ENCODE peak calls at places on chromosomes 7 and 10, in ten cellular contexts. One of them, this sample, is unnamed. For H3K36me3, the result is how much of the 10 kb centered on the place peaks cover.

GRCh38 chr7:17696422-17696821 is 243.9 kb downstream of the SNX13 start:
- DNase-seq in ovary: no peak
- DNase-seq in breast epithelium: peak
- DNase-seq in HCT116: no peak
- DNase-seq in suprapubic skin: peak
- DNase-seq in IMR-90: peak
- DNase-seq in brain microvascular endothelial cell: peak
- DNase-seq in BE2C: peak
- DNase-seq in spleen: no peak
- DNase-seq in cardiac muscle cell: peak
- DNase-seq in this sample: peak

GRCh38 chr10:50419091-50419490 is 167.8 kb upstream of the ASAH2 start:
- DNase-seq in breast epithelium: no peak
- DNase-seq in brain microvascular endothelial cell: no peak
- DNase-seq in cardiac muscle cell: no peak
- DNase-seq in spleen: no peak
- DNase-seq in ovary: no peak
- DNase-seq in BE2C: no peak
- DNase-seq in HCT116: no peak
- DNase-seq in suprapubic skin: no peak
- DNase-seq in IMR-90: no peak
- DNase-seq in this sample: no peak

GRCh38 chr7:81232084-81232799 is 313.4 kb upstream of the SEMA3C start:
- DNase-seq in cardiac muscle cell: no peak
- DNase-seq in IMR-90: no peak
- DNase-seq in ovary: no peak
- DNase-seq in HCT116: no peak
- DNase-seq in brain microvascular endothelial cell: no peak
- DNase-seq in BE2C: peak
- DNase-seq in spleen: peak
- DNase-seq in breast epithelium: no peak
- DNase-seq in suprapubic skin: no peak
- DNase-seq in this sample: peak

GRCh38 chr7:99218406-99219184 is 10.7 kb upstream of the KPNA7 start:
- DNase-seq in IMR-90: no peak
- DNase-seq in HCT116: no peak
- DNase-seq in brain microvascular endothelial cell: no peak
- DNase-seq in breast epithelium: peak
- DNase-seq in spleen: peak
- DNase-seq in suprapubic skin: no peak
- DNase-seq in cardiac muscle cell: no peak
- DNase-seq in BE2C: no peak
- DNase-seq in ovary: no peak
- DNase-seq in this sample: no peak

GRCh38 chr10:18557960-18558359 is 93.4 kb downstream of the NSUN6 start:
- DNase-seq in IMR-90: no peak
- DNase-seq in cardiac muscle cell: no peak
- DNase-seq in spleen: no peak
- DNase-seq in BE2C: no peak
- DNase-seq in brain microvascular endothelial cell: no peak
- DNase-seq in suprapubic skin: no peak
- DNase-seq in ovary: no peak
- DNase-seq in HCT116: no peak
- DNase-seq in breast epithelium: no peak
- DNase-seq in this sample: no peak

GRCh38 chr10:91493313-91493712 is 83.2 kb downstream of the HECTD2 start:
- DNase-seq in BE2C: no peak
- DNase-seq in IMR-90: peak
- DNase-seq in spleen: no peak
- DNase-seq in breast epithelium: no peak
- DNase-seq in brain microvascular endothelial cell: no peak
- DNase-seq in suprapubic skin: no peak
- DNase-seq in ovary: no peak
- DNase-seq in cardiac muscle cell: peak
- DNase-seq in HCT116: peak
- DNase-seq in this sample: no peak

GRCh38 chr10:32239770-32240169 is 107.2 kb downstream of the EPC1 start:
- DNase-seq in ovary: no peak
- DNase-seq in suprapubic skin: no peak
- DNase-seq in breast epithelium: no peak
- DNase-seq in IMR-90: peak
- DNase-seq in brain microvascular endothelial cell: peak
- DNase-seq in cardiac muscle cell: peak
- DNase-seq in BE2C: no peak
- DNase-seq in HCT116: no peak
- DNase-seq in spleen: no peak
- DNase-seq in this sample: no peak

GRCh38 chr7:66145404-66145843 is 30.8 kb downstream of the CRCP start:
- DNase-seq in ovary: peak
- DNase-seq in HCT116: no peak
- DNase-seq in breast epithelium: no peak
- DNase-seq in BE2C: peak
- DNase-seq in suprapubic skin: peak
- DNase-seq in brain microvascular endothelial cell: no peak
- DNase-seq in spleen: no peak
- DNase-seq in IMR-90: peak
- DNase-seq in cardiac muscle cell: peak
- DNase-seq in this sample: peak

GRCh38 chr10:2201534-2202104 is 464.3 kb upstream of the ADARB2 start:
- DNase-seq in suprapubic skin: no peak
- DNase-seq in IMR-90: no peak
- DNase-seq in spleen: no peak
- DNase-seq in HCT116: no peak
- DNase-seq in ovary: no peak
- DNase-seq in brain microvascular endothelial cell: no peak
- DNase-seq in breast epithelium: no peak
- DNase-seq in BE2C: no peak
- DNase-seq in cardiac muscle cell: no peak
- DNase-seq in this sample: no peak

GRCh38 chr10:125396651-125397050 is 236.3 kb upstream of the CTBP2 start:
- DNase-seq in breast epithelium: no peak
- DNase-seq in brain microvascular endothelial cell: no peak
- DNase-seq in BE2C: no peak
- DNase-seq in IMR-90: peak
- DNase-seq in cardiac muscle cell: no peak
- DNase-seq in ovary: no peak
- DNase-seq in spleen: no peak
- DNase-seq in suprapubic skin: no peak
- DNase-seq in HCT116: no peak
- DNase-seq in this sample: no peak

GRCh38 chr10:19819419-19820033 is 3.3 kb downstream of the PLXDC2 start:
- DNase-seq in BE2C: peak
- DNase-seq in suprapubic skin: no peak
- DNase-seq in spleen: no peak
- DNase-seq in HCT116: no peak
- DNase-seq in brain microvascular endothelial cell: peak
- DNase-seq in cardiac muscle cell: peak
- DNase-seq in breast epithelium: no peak
- DNase-seq in IMR-90: peak
- DNase-seq in ovary: no peak
- DNase-seq in this sample: no peak

GRCh38 chr7:55397617-55398016 is 32.5 kb downstream of the LANCL2 start:
- DNase-seq in IMR-90: no peak
- DNase-seq in BE2C: no peak
- DNase-seq in brain microvascular endothelial cell: no peak
- DNase-seq in cardiac muscle cell: no peak
- DNase-seq in breast epithelium: no peak
- DNase-seq in suprapubic skin: no peak
- DNase-seq in spleen: no peak
- DNase-seq in ovary: no peak
- DNase-seq in HCT116: no peak
- DNase-seq in this sample: no peak

GRCh38 chr7:2734761-2735571 is 47.0 kb downstream of the AMZ1 start:
- DNase-seq in spleen: peak
- DNase-seq in suprapubic skin: peak
- DNase-seq in ovary: peak
- DNase-seq in brain microvascular endothelial cell: no peak
- DNase-seq in BE2C: no peak
- DNase-seq in cardiac muscle cell: no peak
- DNase-seq in breast epithelium: no peak
- DNase-seq in HCT116: no peak
- DNase-seq in IMR-90: no peak
- DNase-seq in this sample: no peak

GRCh38 chr10:17076626-17077025 is 53.0 kb downstream of the CUBN start:
- DNase-seq in ovary: no peak
- DNase-seq in IMR-90: no peak
- DNase-seq in BE2C: no peak
- DNase-seq in HCT116: no peak
- DNase-seq in suprapubic skin: no peak
- DNase-seq in cardiac muscle cell: no peak
- DNase-seq in spleen: no peak
- DNase-seq in brain microvascular endothelial cell: no peak
- DNase-seq in breast epithelium: no peak
- DNase-seq in this sample: no peak

DNA sequence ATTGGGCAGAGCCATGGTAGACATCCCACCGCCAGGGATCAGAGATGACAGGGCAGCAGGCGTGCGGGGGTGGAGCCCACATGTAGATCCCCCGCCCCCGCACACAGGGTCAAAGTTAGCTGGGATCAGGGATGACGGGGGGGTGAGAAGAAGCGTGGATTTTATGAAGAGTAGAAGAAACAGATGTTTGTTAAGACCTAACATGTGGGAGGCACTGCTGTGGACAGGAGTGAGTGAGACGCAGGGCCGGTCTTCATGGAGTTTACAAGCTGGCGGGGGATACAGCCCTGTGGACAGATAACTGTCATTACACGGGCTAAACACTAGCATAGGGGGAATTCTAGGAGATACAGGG is 154.0 kb upstream of the KLF14 start:
- DNase-seq in breast epithelium: no peak
- DNase-seq in spleen: no peak
- DNase-seq in cardiac muscle cell: peak
- DNase-seq in IMR-90: no peak
- DNase-seq in ovary: no peak
- DNase-seq in suprapubic skin: no peak
- DNase-seq in HCT116: no peak
- DNase-seq in brain microvascular endothelial cell: no peak
- DNase-seq in BE2C: no peak
- DNase-seq in this sample: no peak
- H3K36me3 ChIP-seq in breast epithelium: under half
- H3K36me3 ChIP-seq in spleen: under half
- H3K36me3 ChIP-seq in cardiac muscle cell: under half
- H3K36me3 ChIP-seq in IMR-90: half or more
- H3K36me3 ChIP-seq in ovary: under half
- H3K36me3 ChIP-seq in suprapubic skin: under half
- H3K36me3 ChIP-seq in HCT116: half or more
- H3K36me3 ChIP-seq in brain microvascular endothelial cell: half or more
- H3K36me3 ChIP-seq in BE2C: under half
- H3K36me3 ChIP-seq in this sample: under half

GRCh38 chr7:47949703-47950102 is 1.4 kb upstream of the PKD1L1 start:
- DNase-seq in suprapubic skin: no peak
- DNase-seq in spleen: no peak
- DNase-seq in ovary: no peak
- DNase-seq in brain microvascular endothelial cell: no peak
- DNase-seq in HCT116: no peak
- DNase-seq in IMR-90: no peak
- DNase-seq in BE2C: no peak
- DNase-seq in breast epithelium: no peak
- DNase-seq in cardiac muscle cell: no peak
- DNase-seq in this sample: no peak
- TF ChIP-seq CTCF in suprapubic skin: no peak
- TF ChIP-seq CTCF in spleen: no peak
- TF ChIP-seq CTCF in ovary: no peak
- TF ChIP-seq CTCF in brain microvascular endothelial cell: no peak
- TF ChIP-seq CTCF in HCT116: no peak
- TF ChIP-seq CTCF in IMR-90: no peak
- TF ChIP-seq CTCF in BE2C: no peak
- TF ChIP-seq CTCF in breast epithelium: no peak
- TF ChIP-seq CTCF in cardiac muscle cell: no peak
- TF ChIP-seq CTCF in this sample: no peak

DNA sequence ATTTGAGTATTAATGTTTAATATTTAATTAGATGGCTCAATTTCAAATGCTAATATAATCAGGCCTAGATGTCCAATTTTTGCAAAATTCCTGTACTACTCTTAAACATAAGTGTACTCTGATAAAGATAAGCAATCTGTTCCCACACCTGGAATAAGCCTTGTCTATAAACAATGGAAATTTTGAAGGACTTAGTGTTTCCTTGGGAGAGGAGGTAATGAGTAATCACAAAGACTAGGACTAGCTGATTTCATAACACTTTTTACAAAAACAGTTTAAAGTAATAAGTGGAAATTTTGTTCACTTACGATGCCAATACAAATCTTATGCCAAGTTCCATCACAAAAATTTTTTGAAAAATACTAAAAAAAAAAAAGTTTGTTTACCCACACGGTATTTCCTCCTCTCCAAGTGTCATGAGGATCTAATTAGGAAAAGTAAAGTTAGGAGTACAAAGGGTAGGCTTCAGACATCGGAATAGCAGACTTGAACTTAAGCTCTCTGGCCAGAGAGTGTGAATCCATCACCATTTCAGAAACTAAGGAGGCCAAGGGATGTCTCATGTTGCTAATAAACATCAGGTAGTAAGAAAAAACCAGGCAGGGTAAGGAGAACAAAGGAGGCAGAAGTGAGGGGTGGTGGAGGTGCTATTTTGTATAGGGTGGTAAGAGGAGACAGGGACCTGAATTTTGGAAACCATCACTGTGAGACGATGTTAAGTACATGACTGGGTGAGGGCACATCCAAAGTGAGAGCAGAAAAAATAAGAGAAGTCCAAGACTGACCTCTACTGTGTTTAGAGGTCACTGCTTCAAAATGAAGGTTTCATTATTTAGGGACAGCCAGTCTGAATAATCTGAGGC is 61.3 kb downstream of the RAPGEF5 start:
- DNase-seq in breast epithelium: no peak
- DNase-seq in IMR-90: no peak
- DNase-seq in cardiac muscle cell: peak
- DNase-seq in brain microvascular endothelial cell: no peak
- DNase-seq in spleen: no peak
- DNase-seq in suprapubic skin: no peak
- DNase-seq in ovary: no peak
- DNase-seq in BE2C: no peak
- DNase-seq in HCT116: no peak
- DNase-seq in this sample: no peak
- H3K36me3 ChIP-seq in breast epithelium: under half
- H3K36me3 ChIP-seq in IMR-90: under half
- H3K36me3 ChIP-seq in cardiac muscle cell: under half
- H3K36me3 ChIP-seq in brain microvascular endothelial cell: under half
- H3K36me3 ChIP-seq in spleen: under half
- H3K36me3 ChIP-seq in suprapubic skin: under half
- H3K36me3 ChIP-seq in ovary: under half
- H3K36me3 ChIP-seq in BE2C: half or more
- H3K36me3 ChIP-seq in HCT116: under half
- H3K36me3 ChIP-seq in this sample: under half

DNA sequence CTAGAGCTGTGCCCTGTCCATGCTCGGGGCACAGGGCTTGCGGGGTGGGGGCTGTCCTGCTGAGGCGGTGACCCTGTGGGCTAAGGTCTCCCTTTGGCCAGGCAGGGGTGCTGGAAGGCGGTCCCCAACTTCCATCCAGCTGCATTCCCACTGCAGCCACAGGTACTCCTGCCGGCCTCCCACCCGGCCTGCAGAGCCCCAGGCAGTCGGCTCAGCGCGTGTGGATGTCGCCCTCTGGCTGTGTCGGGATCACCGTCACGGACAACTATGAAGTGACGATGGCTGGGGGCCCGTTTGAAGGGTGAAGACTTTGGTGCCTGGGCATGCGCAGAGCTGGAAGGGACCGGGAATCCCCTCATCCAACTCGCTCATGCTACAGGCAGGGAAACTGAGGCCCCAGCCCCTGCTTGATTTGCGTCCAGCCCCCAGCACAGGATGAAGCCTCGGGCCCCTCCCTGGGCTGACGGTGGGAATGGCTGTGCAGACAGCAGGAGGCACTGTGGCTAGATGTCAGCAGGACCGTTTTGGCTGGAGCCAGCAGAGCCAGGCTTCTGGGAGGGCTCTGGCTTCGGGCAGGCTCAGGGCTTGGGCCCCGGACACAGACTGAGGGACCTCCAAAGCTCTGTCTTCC is 2.3 kb upstream of the TMEM184A start:
- DNase-seq in HCT116: no peak
- DNase-seq in breast epithelium: no peak
- DNase-seq in suprapubic skin: no peak
- DNase-seq in ovary: peak
- DNase-seq in BE2C: peak
- DNase-seq in spleen: no peak
- DNase-seq in brain microvascular endothelial cell: no peak
- DNase-seq in cardiac muscle cell: peak
- DNase-seq in IMR-90: no peak
- DNase-seq in this sample: peak
- TF ChIP-seq CTCF in HCT116: peak
- TF ChIP-seq CTCF in breast epithelium: no peak
- TF ChIP-seq CTCF in suprapubic skin: no peak
- TF ChIP-seq CTCF in ovary: no peak
- TF ChIP-seq CTCF in BE2C: peak
- TF ChIP-seq CTCF in spleen: peak
- TF ChIP-seq CTCF in brain microvascular endothelial cell: peak
- TF ChIP-seq CTCF in cardiac muscle cell: no peak
- TF ChIP-seq CTCF in IMR-90: no peak
- TF ChIP-seq CTCF in this sample: peak